ENCODE peak calls at places on chromosomes 2 and 18, in six cellular contexts. R is PC-3, F is skeletal muscle cell, J is activated T-cell treated with anti-CD3 and anti-CD28 coated beads for 4 hours, U is NCI-H524, Q is EL. M is an unnamed sample.

GRCh38 chr2:24015562-24016375 is 5.9 kb downstream of the MFSD2B start:
- DNase-seq in R (peak; percentile 98), F (peak; percentile 67), J (no peak), U (no peak), Q (peak; percentile 93), M (peak; percentile 91)

GRCh38 chr18:31149351-31149750 is 13.3 kb downstream of the DSC1 start:
- DNase-seq in R (no peak), F (no peak), J (no peak), U (no peak), Q (no peak), M (no peak)

GRCh38 chr2:242046184-242046826 is 176.8 kb downstream of the RTP5 start:
- DNase-seq in R (no peak), F (no peak), J (no peak), U (no peak), Q (no peak), M (no peak)

GRCh38 chr2:233081232-233081730 is 21.1 kb downstream of the INPP5D start:
- DNase-seq in R (no peak), F (no peak), J (no peak), U (no peak), Q (no peak), M (no peak)

GRCh38 chr2:88024509-88024908 is 8.2 kb upstream of the RNU2-63P start:
- DNase-seq in R (no peak), F (no peak), J (no peak), U (no peak), Q (no peak), M (no peak)

GRCh38 chr2:199495147-199495546 is 37.4 kb upstream of the SATB2 start:
- DNase-seq in R (peak; percentile 67), F (no peak), J (no peak), U (no peak), Q (peak; percentile 31), M (peak; percentile 45)

GRCh38 chr18:54360406-54360805 is 2.7 kb downstream of the C18orf54 start:
- DNase-seq in R (no peak), F (no peak), J (no peak), U (no peak), Q (no peak), M (no peak)

GRCh38 chr2:223055140-223055539 is 3.1 kb downstream of the KCNE4 start:
- DNase-seq in R (no peak), F (no peak), J (no peak), U (no peak), Q (no peak), M (no peak)

GRCh38 chr2:233152541-233152940 is 92.4 kb downstream of the INPP5D start:
- DNase-seq in R (no peak), F (no peak), J (no peak), U (no peak), Q (no peak), M (no peak)

GRCh38 chr2:79580175-79580574 is 67.3 kb downstream of the CTNNA2 start:
- DNase-seq in R (no peak), F (no peak), J (no peak), U (no peak), Q (no peak), M (peak; percentile 5)

GRCh38 chr2:10777842-10778723 is 34.5 kb downstream of the PDIA6 start:
- DNase-seq in R (no peak), F (no peak), J (no peak), U (no peak), Q (no peak), M (no peak)

GRCh38 chr18:6414118-6414722 is 491 bp downstream of the L3MBTL4 start:
- DNase-seq in R (peak; percentile 16), F (no peak), J (no peak), U (peak; percentile 18), Q (peak; percentile 8), M (no peak)

GRCh38 chr2:222912117-222912516 is 51.3 kb downstream of the ACSL3 start:
- DNase-seq in R (no peak), F (peak; percentile 71), J (no peak), U (no peak), Q (no peak), M (no peak)

GRCh38 chr2:109182426-109182825 is 53.4 kb downstream of the SH3RF3 start:
- DNase-seq in R (peak; percentile 34), F (no peak), J (no peak), U (no peak), Q (no peak), M (no peak)

GRCh38 chr18:2912357-2913299 is 65.8 kb downstream of the EMILIN2 start:
- DNase-seq in R (no peak), F (no peak), J (no peak), U (no peak), Q (no peak), M (no peak)

GRCh38 chr2:108316194-108316880 is 27.6 kb downstream of the SULT1C2 start:
- DNase-seq in R (no peak), F (no peak), J (no peak), U (no peak), Q (no peak), M (no peak)

GRCh38 chr2:143934170-143934912 is 585.6 kb downstream of the ZEB2 start:
- DNase-seq in R (no peak), F (no peak), J (no peak), U (no peak), Q (no peak), M (no peak)

GRCh38 chr2:100176925-100177324 is 34.5 kb upstream of the AFF3 start:
- DNase-seq in R (no peak), F (no peak), J (no peak), U (no peak), Q (no peak), M (no peak)

GRCh38 chr2:240958366-240959213 is 39.8 kb upstream of the SNED1 start:
- DNase-seq in R (no peak), F (no peak), J (no peak), U (no peak), Q (no peak), M (no peak)

GRCh38 chr2:159064446-159065301 is 96.2 kb downstream of the TANC1 start:
- DNase-seq in R (peak; percentile 63), F (peak; percentile 42), J (no peak), U (peak; percentile 48), Q (no peak), M (peak; percentile 83)

GRCh38 chr18:55435592-55435991 is 152.4 kb downstream of the TCF4 start:
- DNase-seq in R (no peak), F (no peak), J (no peak), U (no peak), Q (no peak), M (no peak)

GRCh38 chr2:187819624-187820023 is 265.4 kb upstream of the TFPI start:
- DNase-seq in R (peak; percentile 13), F (no peak), J (no peak), U (no peak), Q (peak; percentile 9), M (no peak)

GRCh38 chr2:2633017-2633416 is 301.9 kb upstream of the MYT1L start:
- DNase-seq in R (no peak), F (no peak), J (no peak), U (no peak), Q (no peak), M (no peak)

GRCh38 chr2:84640386-84640785 is 124.1 kb downstream of the DNAH6 start:
- DNase-seq in R (no peak), F (no peak), J (no peak), U (no peak), Q (no peak), M (no peak)

GRCh38 chr2:240786355-240786841 is 33.6 kb downstream of the KIF1A start:
- DNase-seq in R (no peak), F (no peak), J (no peak), U (no peak), Q (no peak), M (no peak)

GRCh38 chr2:64502860-64503259 is 21.3 kb upstream of the AFTPH start:
- DNase-seq in R (no peak), F (no peak), J (no peak), U (no peak), Q (no peak), M (no peak)

GRCh38 chr2:45951025-45951737 is 299.7 kb downstream of the PRKCE start:
- DNase-seq in R (no peak), F (no peak), J (no peak), U (no peak), Q (no peak), M (no peak)

GRCh38 chr18:57210101-57210661 is 63.3 kb downstream of the BOD1L2 start:
- DNase-seq in R (peak; percentile 86), F (peak; percentile 26), J (no peak), U (peak; percentile 8), Q (peak; percentile 83), M (peak; percentile 88)

GRCh38 chr2:85703329-85703728 is 9.2 kb downstream of the GNLY start:
- DNase-seq in R (no peak), F (no peak), J (no peak), U (no peak), Q (no peak), M (no peak)